ENCODE peak calls at places on chromosomes 3 and 15, in five cellular contexts. I is H54, F is ovary, T is Peyer's patch, E is right lobe of liver. S is an unnamed sample.

GRCh38 chr3:18891641-18892040 is 256.7 kb upstream of the KCNH8 start:
- DNase-seq in E (no peak), T (no peak), F (no peak), I (no peak), S (no peak)

GRCh38 chr3:20083953-20084352 is 43.7 kb downstream of the KAT2B start:
- DNase-seq in I (no peak), F (no peak), T (no peak), E (no peak), S (no peak)

GRCh38 chr3:119276657-119277056 is 17.5 kb upstream of the ARHGAP31 start:
- DNase-seq in E (no peak), T (no peak), I (no peak), F (no peak), S (no peak)

GRCh38 chr3:116020495-116020894 is 397.2 kb downstream of the GAP43 start:
- DNase-seq in E (no peak), T (no peak), I (no peak), F (no peak), S (no peak)

GRCh38 chr3:177694316-177694715 is 497.0 kb upstream of the TBL1XR1 start:
- DNase-seq in T (no peak), E (no peak), F (no peak), I (no peak), S (no peak)

GRCh38 chr3:7667774-7668173 is 806.9 kb downstream of the GRM7 start:
- DNase-seq in I (no peak), E (no peak), T (no peak), F (no peak), S (no peak)

GRCh38 chr3:36904641-36905040 is 40.2 kb downstream of the TRANK1 start:
- DNase-seq in E (no peak), I (peak), T (no peak), F (no peak), S (no peak)

GRCh38 chr3:161508852-161509477 is 12.4 kb downstream of the OTOL1 start:
- DNase-seq in F (no peak), I (no peak), E (no peak), T (no peak), S (no peak)

GRCh38 chr3:154018100-154018696 is 103.0 kb upstream of the ARHGEF26 start:
- DNase-seq in I (peak), T (peak), E (no peak), F (no peak), S (peak)

GRCh38 chr3:195020185-195020584 is 250.8 kb downstream of the XXYLT1 start:
- DNase-seq in F (no peak), T (no peak), I (no peak), E (no peak), S (no peak)

GRCh38 chr3:78919021-78919755 is 848.6 kb downstream of the ROBO1 start:
- DNase-seq in T (no peak), F (no peak), E (no peak), I (peak), S (no peak)

GRCh38 chr15:49673861-49674260 is 53.0 kb downstream of the DTWD1 start:
- DNase-seq in F (no peak), E (no peak), I (no peak), T (no peak), S (no peak)

GRCh38 chr3:44050051-44050570 is 191.6 kb upstream of the TOPAZ1 start:
- DNase-seq in F (no peak), T (no peak), E (no peak), I (no peak), S (no peak)

GRCh38 chr3:172646439-172647015 is 64.3 kb downstream of the NCEH1 start:
- DNase-seq in E (no peak), F (no peak), I (no peak), T (no peak), S (no peak)

GRCh38 chr15:34342737-34343575 is at the start of the genes NOP10 and NUTM1:
- DNase-seq in I (peak), F (peak), E (peak), T (peak), S (peak)
- TF ChIP-seq POLR2A in I (peak), F (peak), E (peak), T (peak), S (peak)

DNA sequence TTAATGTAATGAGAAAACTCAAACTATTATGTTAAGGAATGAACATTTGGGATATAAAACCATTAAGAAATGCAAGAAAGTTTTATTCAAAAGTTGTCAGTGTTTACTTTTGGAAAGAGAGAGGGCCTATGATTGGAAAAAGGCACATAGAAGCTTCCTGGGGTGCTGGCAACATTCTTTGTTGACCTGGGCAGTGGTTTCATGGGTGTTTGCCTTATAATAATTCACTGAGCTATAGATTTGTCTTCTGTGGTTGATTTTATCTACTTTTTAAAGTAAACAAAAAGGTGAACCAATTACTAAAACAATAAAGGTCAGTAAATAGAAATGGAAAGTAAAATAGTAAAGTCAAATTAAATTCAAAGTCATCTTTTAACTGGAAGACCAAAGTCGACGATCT is 308.8 kb downstream of the NEK10 start:
- DNase-seq in T (no peak), F (no peak), E (no peak), I (no peak), S (no peak)
- TF ChIP-seq POLR2A in T (no peak), F (no peak), E (no peak), I (no peak), S (no peak)

GRCh38 chr3:146544929-146545528 is 622 bp upstream of the PLSCR1 start:
- DNase-seq in I (no peak), T (no peak), F (no peak), E (no peak), S (no peak)

GRCh38 chr3:146543461-146544012 is 870 bp downstream of the PLSCR1 start:
- DNase-seq in T (no peak), E (no peak), I (no peak), F (no peak), S (peak)

GRCh38 chr3:146542179-146542578 is 2.2 kb downstream of the PLSCR1 start:
- DNase-seq in T (no peak), F (no peak), I (no peak), E (no peak), S (no peak)

GRCh38 chr3:146542968-146543367 is 1.4 kb downstream of the PLSCR1 start:
- DNase-seq in I (no peak), E (no peak), T (no peak), F (no peak), S (no peak)

DNA sequence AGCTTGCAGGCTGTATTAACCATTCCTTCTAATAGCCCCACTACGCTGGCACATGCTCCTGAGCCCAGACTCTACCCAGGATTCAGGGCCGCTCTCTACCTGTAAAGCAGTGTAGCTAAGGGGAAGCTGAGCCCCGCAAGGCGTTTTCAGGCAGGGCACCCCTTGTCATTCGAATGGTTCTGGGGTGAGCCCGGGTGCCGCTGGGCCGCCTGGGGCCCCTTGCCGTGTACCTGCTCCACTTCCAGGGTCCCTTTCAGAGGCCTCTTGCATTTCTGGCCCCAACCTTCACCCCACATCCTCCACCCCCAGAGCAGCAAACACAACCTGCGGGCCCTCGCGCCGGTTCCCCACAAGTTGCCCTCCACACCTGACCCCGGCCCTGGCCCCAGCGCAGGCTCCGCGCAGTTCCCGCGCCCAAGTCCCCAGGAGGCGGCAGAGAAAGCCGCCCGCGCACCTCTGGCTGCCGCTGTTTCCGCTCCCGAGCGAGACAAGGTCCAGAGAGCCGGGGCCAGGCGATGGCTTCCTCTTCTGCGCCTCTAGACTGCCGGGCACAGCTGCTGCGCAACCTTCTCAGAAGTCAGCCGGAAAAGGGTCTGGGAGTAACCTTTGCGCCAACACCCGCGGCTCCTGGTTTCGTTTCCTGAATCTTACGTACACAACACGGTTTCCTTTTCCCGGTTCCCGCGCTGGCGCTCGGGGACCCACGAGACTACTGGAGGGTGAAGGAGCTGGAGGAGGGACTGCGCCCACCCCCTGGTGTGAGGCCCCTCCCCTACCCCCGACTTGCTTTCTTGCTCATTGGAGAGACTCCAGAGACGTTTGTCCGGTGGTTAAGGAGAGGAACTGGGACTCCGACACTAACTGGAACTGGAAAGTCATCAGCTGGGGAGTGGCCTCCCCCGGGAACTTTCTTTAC is at the start of gene PLSCR1:
- DNase-seq in F (peak), T (peak), E (peak), I (peak), S (peak)
- TF ChIP-seq POLR2A in F (peak), T (peak), E (peak), I (peak), S (peak)

GRCh38 chr15:66702035-66702769 is at the start of gene SMAD6:
- DNase-seq in E (peak), I (peak), F (peak), T (peak), S (peak)
- TF ChIP-seq POLR2A in E (peak), I (peak), F (peak), T (peak), S (no peak)

GRCh38 chr15:44711089-44711355 is at the start of gene PATL2:
- DNase-seq in T (no peak), F (no peak), I (no peak), E (no peak), S (no peak)

GRCh38 chr15:44710236-44711088 is 661 bp downstream of the PATL2 start:
- DNase-seq in I (no peak), F (no peak), E (no peak), T (peak), S (no peak)

GRCh38 chr15:44713006-44713966 is 2.0 kb downstream of the B2M start:
- DNase-seq in E (no peak), I (no peak), F (no peak), T (no peak), S (no peak)

GRCh38 chr15:44712108-44713005 is 1.0 kb downstream of the B2M start:
- DNase-seq in T (peak), F (peak), E (peak), I (peak), S (no peak)

DNA sequence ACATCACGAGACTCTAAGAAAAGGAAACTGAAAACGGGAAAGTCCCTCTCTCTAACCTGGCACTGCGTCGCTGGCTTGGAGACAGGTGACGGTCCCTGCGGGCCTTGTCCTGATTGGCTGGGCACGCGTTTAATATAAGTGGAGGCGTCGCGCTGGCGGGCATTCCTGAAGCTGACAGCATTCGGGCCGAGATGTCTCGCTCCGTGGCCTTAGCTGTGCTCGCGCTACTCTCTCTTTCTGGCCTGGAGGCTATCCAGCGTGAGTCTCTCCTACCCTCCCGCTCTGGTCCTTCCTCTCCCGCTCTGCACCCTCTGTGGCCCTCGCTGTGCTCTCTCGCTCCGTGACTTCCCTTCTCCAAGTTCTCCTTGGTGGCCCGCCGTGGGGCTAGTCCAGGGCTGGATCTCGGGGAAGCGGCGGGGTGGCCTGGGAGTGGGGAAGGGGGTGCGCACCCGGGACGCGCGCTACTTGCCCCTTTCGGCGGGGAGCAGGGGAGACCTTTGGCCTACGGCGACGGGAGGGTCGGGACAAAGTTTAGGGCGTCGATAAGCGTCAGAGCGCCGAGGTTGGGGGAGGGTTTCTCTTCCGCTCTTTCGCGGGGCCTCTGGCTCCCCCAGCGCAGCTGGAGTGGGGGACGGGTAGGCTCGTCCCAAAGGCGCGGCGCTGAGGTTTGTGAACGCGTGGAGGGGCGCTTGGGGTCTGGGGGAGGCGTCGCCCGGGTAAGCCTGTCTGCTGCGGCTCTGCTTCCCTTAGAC is at the start of gene B2M:
- DNase-seq in F (peak), T (peak), E (peak), I (peak), S (peak)
- TF ChIP-seq POLR2A in F (peak), T (peak), E (peak), I (peak), S (peak)

GRCh38 chr3:170730071-170730812 is 139.8 kb downstream of the RPL22L1 start:
- DNase-seq in F (no peak), T (no peak), E (no peak), I (no peak), S (no peak)
- TF ChIP-seq POLR2A in F (no peak), T (no peak), E (no peak), I (no peak), S (no peak)

GRCh38 chr3:9834520-9835380 is 9.1 kb downstream of the RPUSD3 start:
- DNase-seq in T (no peak), E (no peak), I (no peak), F (no peak), S (no peak)
- TF ChIP-seq POLR2A in T (no peak), E (no peak), I (no peak), F (no peak), S (no peak)

GRCh38 chr3:126983276-126983652 is 349 bp downstream of the PLXNA1 start:
- DNase-seq in E (no peak), I (no peak), F (peak), T (no peak), S (peak)

GRCh38 chr3:126984391-126985142 is 1.7 kb downstream of the PLXNA1 start:
- DNase-seq in E (no peak), F (no peak), I (no peak), T (no peak), S (no peak)

GRCh38 chr3:126982125-126982521 is 792 bp upstream of the PLXNA1 start:
- DNase-seq in E (peak), I (no peak), F (no peak), T (peak), S (peak)

GRCh38 chr3:126983653-126984390 is 907 bp downstream of the PLXNA1 start:
- DNase-seq in F (peak), E (peak), I (peak), T (peak), S (no peak)

DNA sequence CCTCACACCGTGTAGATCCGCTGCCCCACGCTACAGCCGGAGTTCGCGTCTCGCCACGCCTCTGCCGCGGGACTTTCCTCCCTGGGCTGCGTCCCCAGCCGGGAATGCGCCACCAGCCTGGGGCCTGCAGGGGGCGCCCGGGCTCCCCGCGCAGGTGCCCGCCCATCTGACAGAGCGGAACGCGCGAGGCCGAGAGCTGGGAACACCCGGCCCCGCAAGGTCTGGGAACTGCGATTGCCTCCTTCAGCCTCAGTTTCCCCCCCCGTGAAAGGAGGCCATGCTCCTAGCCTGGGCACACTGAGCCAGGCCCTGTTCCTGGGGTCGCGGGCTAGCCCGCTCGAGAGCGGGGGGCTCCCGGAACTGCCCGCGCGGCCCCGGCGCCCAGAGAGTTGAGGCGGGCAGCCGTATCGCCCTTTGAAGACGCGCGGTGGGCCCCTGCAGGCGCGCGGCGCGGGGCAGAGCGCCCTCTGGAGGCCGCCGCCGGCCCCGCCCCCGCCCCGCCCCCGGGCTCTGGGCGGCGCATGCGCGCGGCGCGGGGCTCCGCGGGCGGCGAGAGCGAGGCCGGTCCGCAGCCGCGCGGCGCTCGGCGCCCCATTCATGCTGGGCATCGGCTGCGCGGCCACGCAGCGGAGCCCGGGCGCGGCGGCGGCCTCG is at the start of gene PLXNA1:
- DNase-seq in T (peak), I (peak), E (peak), F (peak), S (peak)
- TF ChIP-seq POLR2A in T (peak), I (peak), E (no peak), F (no peak), S (no peak)

GRCh38 chr3:179450901-179451334 is 352 bp downstream of the GNB4 start:
- DNase-seq in E (no peak), F (no peak), T (no peak), I (no peak), S (no peak)

GRCh38 chr3:179450321-179450720 is 949 bp downstream of the GNB4 start:
- DNase-seq in F (no peak), I (no peak), T (no peak), E (no peak), S (no peak)

GRCh38 chr3:179452166-179452544 is 885 bp upstream of the GNB4 start:
- DNase-seq in T (no peak), E (no peak), I (peak), F (no peak), S (no peak)

GRCh38 chr3:179452872-179453271 is 1.6 kb upstream of the GNB4 start:
- DNase-seq in T (no peak), I (no peak), E (no peak), F (no peak), S (no peak)

DNA sequence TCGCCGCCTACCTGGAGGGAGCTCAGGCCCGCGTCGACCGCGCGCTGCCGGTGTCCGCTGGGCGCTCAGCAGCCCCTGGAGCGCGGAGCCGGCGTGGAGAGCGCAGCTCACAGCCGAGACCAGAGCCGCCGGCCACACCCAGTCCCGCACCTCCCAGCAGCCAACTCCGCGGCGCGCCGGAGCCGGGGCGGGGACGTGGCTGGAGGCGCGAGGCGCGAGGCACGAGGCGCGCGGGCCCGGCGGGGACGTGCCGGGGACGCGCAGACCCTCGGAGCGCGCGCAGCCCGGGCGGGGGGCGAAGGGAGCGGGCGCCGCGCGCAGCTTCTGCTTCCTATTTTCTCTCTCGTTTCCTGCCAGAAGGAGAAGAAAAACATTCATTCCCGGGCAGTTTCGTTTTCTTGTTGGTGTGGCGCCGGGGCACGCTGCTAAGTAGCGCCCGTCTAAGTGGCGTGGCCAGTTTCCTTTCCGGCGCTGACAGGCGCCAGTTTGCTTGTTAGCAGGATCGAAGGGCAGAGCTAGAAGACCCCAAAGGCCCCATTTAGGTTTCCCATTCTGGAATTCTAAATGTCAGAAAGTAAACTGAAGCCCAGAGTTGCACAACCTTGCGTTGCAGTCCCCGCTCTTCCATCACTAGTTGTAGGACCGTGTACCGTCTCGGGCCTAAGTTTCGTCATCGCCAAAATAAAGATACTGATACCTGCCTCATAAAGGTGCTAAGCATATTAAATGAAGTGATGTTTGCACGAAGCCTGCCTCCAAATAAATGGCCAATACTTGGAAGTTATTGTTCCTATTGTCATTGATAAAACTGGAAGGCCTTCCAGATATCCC is at the start of gene GNB4:
- DNase-seq in F (peak), I (peak), T (peak), E (peak), S (peak)
- TF ChIP-seq POLR2A in F (peak), I (peak), T (no peak), E (peak), S (no peak)

GRCh38 chr3:185537369-185537970 is 14.9 kb downstream of the LIPH start:
- DNase-seq in F (no peak), E (no peak), T (peak), I (peak), S (peak)
- TF ChIP-seq POLR2A in F (no peak), E (no peak), T (peak), I (no peak), S (peak)

S was measured in GM12892.